ENCODE peak calls at places on chromosomes 5 and 9, in six cellular contexts. O is non-pigmented ciliary epithelial cell; Z is stimulated activated CD4-positive, alpha-beta T cell treated with anti-CD3 and anti-CD28 coated beads, Interleukin-1b, Interleukin-23, amount 100 ng/mL, for 1 hour; H is lower lobe of right lung; M is RCC 7860; X is NCI-H187 treated with DMSO at 0.1 percent for 48 hours. N is an unnamed sample.

GRCh38 chr5:6829150-6829784 is 116.0 kb downstream of the TENT4A start:
- DNase-seq in Z (no peak), M (no peak), O (no peak), H (no peak), X (no peak), N (no peak)

GRCh38 chr5:91283899-91284298 is 99.2 kb downstream of the ARRDC3 start:
- DNase-seq in H (no peak), O (no peak), Z (no peak), M (no peak), X (no peak), N (no peak)

GRCh38 chr5:85576666-85577065 is 1041.1 kb upstream of the COX7C start:
- DNase-seq in H (no peak), X (no peak), Z (no peak), M (no peak), O (no peak), N (no peak)

GRCh38 chr9:6907772-6908381 is 150.1 kb downstream of the KDM4C start:
- DNase-seq in M (peak; percentile 6), Z (no peak), H (no peak), O (no peak), X (no peak), N (no peak)

GRCh38 chr9:131624636-131625241 is 79.4 kb downstream of the PRRT1B start:
- DNase-seq in O (peak; percentile 5), X (no peak), M (no peak), H (no peak), Z (no peak), N (peak; percentile 62)

GRCh38 chr5:122121782-122122465 is 7.4 kb upstream of the ZNF474 start:
- DNase-seq in O (no peak), M (peak; percentile 86), H (no peak), X (no peak), Z (no peak), N (no peak)

GRCh38 chr9:106869028-106869427 is 6.1 kb downstream of the ZNF462 start:
- DNase-seq in H (no peak), O (no peak), X (no peak), M (no peak), Z (no peak), N (no peak)

GRCh38 chr5:75044406-75044805 is 8.0 kb downstream of the GCNT4 start:
- DNase-seq in O (no peak), H (no peak), X (no peak), Z (no peak), M (no peak), N (no peak)

GRCh38 chr5:158841918-158842317 is 257.8 kb downstream of the EBF1 start:
- DNase-seq in H (no peak), Z (no peak), O (no peak), X (no peak), M (no peak), N (no peak)

GRCh38 chr5:171315386-171315891 is 6.4 kb downstream of the TLX3 start:
- DNase-seq in Z (no peak), X (no peak), O (no peak), H (no peak), M (no peak), N (no peak)

GRCh38 chr9:93255994-93256877 is 72.3 kb downstream of the WNK2 start:
- DNase-seq in H (peak; percentile 20), Z (no peak), X (no peak), O (no peak), M (no peak), N (peak; percentile 56)

GRCh38 chr9:92141144-92142129 is 26.2 kb upstream of the SPTLC1 start:
- DNase-seq in M (no peak), X (no peak), O (no peak), H (no peak), Z (no peak), N (no peak)

GRCh38 chr5:181170996-181171395 is 23.6 kb downstream of the OR2V2 start:
- DNase-seq in H (no peak), Z (no peak), O (no peak), X (no peak), M (peak; percentile 72), N (no peak)

GRCh38 chr9:90830051-90830450 is 28.4 kb downstream of the SYK start:
- DNase-seq in H (no peak), X (no peak), Z (no peak), M (no peak), O (no peak), N (no peak)

GRCh38 chr9:93896496-93897033 is 58.6 kb downstream of the BARX1 start:
- DNase-seq in H (no peak), M (no peak), Z (no peak), X (no peak), O (no peak), N (peak; percentile 46)

GRCh38 chr5:95962785-95963184 is 1.1 kb upstream of the ELL2 start:
- DNase-seq in O (no peak), H (no peak), M (no peak), X (no peak), Z (no peak), N (no peak)

GRCh38 chr9:28696960-28697359 is 1123.7 kb upstream of the C9orf72 start:
- DNase-seq in M (no peak), O (no peak), X (no peak), Z (no peak), H (no peak), N (no peak)

GRCh38 chr5:159310492-159310891 is 19.8 kb downstream of the IL12B start:
- DNase-seq in X (no peak), Z (no peak), H (peak; percentile 78), M (no peak), O (no peak), N (peak; percentile 80)

GRCh38 chr9:36625006-36625600 is 52.4 kb downstream of the MELK start:
- DNase-seq in H (no peak), M (peak; percentile 60), O (peak; percentile 35), Z (no peak), X (no peak), N (no peak)

GRCh38 chr5:124561451-124561850 is 185.0 kb downstream of the ZNF608 start:
- DNase-seq in X (no peak), M (peak; percentile 65), H (no peak), Z (no peak), O (no peak), N (no peak)

GRCh38 chr5:91302335-91302734 is 80.8 kb downstream of the ARRDC3 start:
- DNase-seq in H (no peak), Z (no peak), X (no peak), O (no peak), M (no peak), N (no peak)

GRCh38 chr9:111362526-111362925 is 32.5 kb upstream of the OR2K2 start:
- DNase-seq in O (no peak), Z (no peak), M (no peak), H (no peak), X (no peak), N (no peak)

GRCh38 chr5:111697215-111697614 is 59.8 kb downstream of the NREP start:
- DNase-seq in Z (no peak), M (no peak), O (no peak), H (no peak), X (peak; percentile 37), N (no peak)

GRCh38 chr5:104062495-104063377 is 500.1 kb upstream of the NUDT12 start:
- DNase-seq in Z (no peak), O (no peak), M (peak; percentile 2), X (no peak), H (no peak), N (no peak)

GRCh38 chr5:154269414-154269813 is 78.9 kb downstream of the GALNT10 start:
- DNase-seq in X (no peak), O (no peak), Z (no peak), M (no peak), H (no peak), N (no peak)

GRCh38 chr9:14433293-14433818 is 119.4 kb upstream of the NFIB start:
- DNase-seq in H (no peak), O (no peak), Z (no peak), M (no peak), X (no peak), N (no peak)

GRCh38 chr9:78865757-78866156 is 568.8 kb downstream of the PSAT1 start:
- DNase-seq in O (no peak), X (no peak), H (no peak), M (peak; percentile 27), Z (no peak), N (no peak)

GRCh38 chr5:56941981-56942380 is 9.9 kb downstream of the MIER3 start:
- DNase-seq in H (no peak), X (no peak), M (no peak), Z (no peak), O (no peak), N (no peak)

GRCh38 chr9:113955076-113955752 is 79.1 kb downstream of the ZNF618 start:
- DNase-seq in H (no peak), M (no peak), X (no peak), O (peak; percentile 57), Z (no peak), N (no peak)

GRCh38 chr5:73698011-73698410 is 72.0 kb downstream of the ARHGEF28 start:
- DNase-seq in Z (no peak), H (no peak), O (no peak), M (no peak), X (no peak), N (no peak)

GRCh38 chr5:108650997-108651396 is 96.7 kb upstream of the FER start:
- DNase-seq in O (no peak), H (no peak), M (no peak), X (no peak), Z (no peak), N (no peak)

GRCh38 chr5:157309796-157310195 is 43.9 kb downstream of the CYFIP2 start:
- DNase-seq in H (no peak), M (no peak), Z (no peak), O (no peak), X (no peak), N (no peak)

N was measured in spleen.